ENCODE peak calls at places on chromosomes 3 and 15, in four cellular contexts. K is HepG2, D is K562, Y is GM12878. V is an unnamed sample.

GRCh38 chr15:37002041-37002689 is 98.2 kb downstream of the MEIS2 start:
- DNase-seq in K (no peak), D (peak), Y (no peak), V (no peak)

GRCh38 chr3:73405853-73406252 is 218.9 kb downstream of the PDZRN3 start:
- DNase-seq in K (no peak), D (no peak), Y (no peak), V (no peak)

GRCh38 chr15:34366271-34367043 is 539 bp downstream of the LPCAT4 start:
- DNase-seq in K (peak), D (peak), Y (no peak), V (peak)

GRCh38 chr3:23390446-23390845 is 187.3 kb downstream of the UBE2E2 start:
- DNase-seq in K (no peak), D (no peak), Y (no peak), V (no peak)

GRCh38 chr15:81940467-81941451 is 105.1 kb downstream of the MEX3B start:
- DNase-seq in K (no peak), D (peak), Y (no peak), V (no peak)

GRCh38 chr15:94306700-94307650 is 75.6 kb downstream of the MCTP2 start:
- DNase-seq in K (no peak), D (no peak), Y (peak), V (no peak)

GRCh38 chr3:98733055-98733777 is 29.9 kb upstream of the ST3GAL6 start:
- DNase-seq in K (peak), D (no peak), Y (no peak), V (peak)

GRCh38 chr3:48222616-48223513 is at the start of gene CAMP:
- DNase-seq in K (peak), D (peak), Y (peak), V (no peak)

GRCh38 chr3:126946387-126946786 is 36.5 kb upstream of the PLXNA1 start:
- DNase-seq in K (no peak), D (no peak), Y (no peak), V (no peak)

GRCh38 chr3:152458725-152459515 is 190.2 kb downstream of the MBNL1 start:
- DNase-seq in K (no peak), D (no peak), Y (no peak), V (no peak)

GRCh38 chr3:87920549-87920948 is 138.3 kb downstream of the CGGBP1 start:
- DNase-seq in K (no peak), D (no peak), Y (no peak), V (no peak)

GRCh38 chr15:89356634-89357298 is 22.1 kb upstream of the POLG start:
- DNase-seq in K (no peak), D (no peak), Y (no peak), V (no peak)

GRCh38 chr3:135226057-135226456 is 431.0 kb downstream of the EPHB1 start:
- DNase-seq in K (no peak), D (no peak), Y (peak), V (no peak)

GRCh38 chr15:66835558-66835878 is 133.5 kb downstream of the SMAD6 start:
- DNase-seq in K (no peak), D (no peak), Y (peak), V (no peak)

GRCh38 chr3:56421205-56421604 is 47.1 kb downstream of the ERC2 start:
- DNase-seq in K (no peak), D (no peak), Y (no peak), V (no peak)

GRCh38 chr3:168707900-168708299 is 612.2 kb upstream of the GOLIM4 start:
- DNase-seq in K (no peak), D (no peak), Y (no peak), V (no peak)

GRCh38 chr3:37816271-37816670 is 45.4 kb upstream of the CTDSPL start:
- DNase-seq in K (no peak), D (no peak), Y (no peak), V (no peak)

GRCh38 chr3:156553705-156554356 is 1.1 kb downstream of the SSR3 start:
- DNase-seq in K (peak), D (peak), Y (no peak), V (no peak)

GRCh38 chr15:62288361-62289017 is 123.4 kb upstream of the C2CD4B start:
- DNase-seq in K (no peak), D (no peak), Y (no peak), V (no peak)

GRCh38 chr3:109647985-109648384 is 310.6 kb upstream of the DPPA4 start:
- DNase-seq in K (no peak), D (no peak), Y (no peak), V (no peak)

GRCh38 chr3:109644332-109644731 is 307.0 kb upstream of the DPPA4 start:
- DNase-seq in K (no peak), D (no peak), Y (no peak), V (no peak)

GRCh38 chr3:109642042-109642441 is 304.7 kb upstream of the DPPA4 start:
- DNase-seq in K (no peak), D (no peak), Y (no peak), V (no peak)

GRCh38 chr3:109640146-109640652 is 302.9 kb upstream of the DPPA4 start:
- DNase-seq in K (no peak), D (no peak), Y (no peak), V (no peak)

GRCh38 chr3:109643590-109643989 is 306.2 kb upstream of the DPPA4 start:
- DNase-seq in K (peak), D (no peak), Y (no peak), V (no peak)
- TF ChIP-seq CREM in K (no peak), D (no peak), Y (no peak), V (no peak)

GRCh38 chr3:163039636-163040035 is 1543.0 kb downstream of the OTOL1 start:
- DNase-seq in K (no peak), D (no peak), Y (no peak), V (no peak)

GRCh38 chr3:163045945-163046344 is 1549.3 kb downstream of the OTOL1 start:
- DNase-seq in K (no peak), D (no peak), Y (no peak), V (no peak)

DNA sequence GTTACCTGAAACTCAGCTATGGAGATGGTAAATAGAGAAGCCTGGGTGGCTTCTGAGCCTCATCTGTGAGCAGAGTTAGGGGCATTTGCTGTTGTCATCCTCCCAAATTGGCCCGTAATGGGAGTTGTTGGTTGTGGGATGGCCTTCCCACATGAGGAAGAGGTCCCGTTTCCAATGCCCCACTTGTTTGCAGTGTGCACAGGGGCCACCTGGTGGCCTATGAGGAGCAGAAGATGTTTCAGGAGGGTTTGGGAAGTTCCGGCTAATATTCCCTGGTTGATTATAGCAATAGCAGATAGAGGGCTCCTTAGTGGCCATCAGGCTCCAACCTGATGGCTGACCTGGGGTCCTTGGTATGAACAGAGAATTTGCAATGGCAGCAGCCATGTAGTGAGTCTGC is 1546.5 kb downstream of the OTOL1 start:
- DNase-seq in K (peak), D (no peak), Y (no peak), V (peak)
- TF ChIP-seq ETV6 in K (no peak), D (no peak), Y (no peak), V (no peak)

DNA sequence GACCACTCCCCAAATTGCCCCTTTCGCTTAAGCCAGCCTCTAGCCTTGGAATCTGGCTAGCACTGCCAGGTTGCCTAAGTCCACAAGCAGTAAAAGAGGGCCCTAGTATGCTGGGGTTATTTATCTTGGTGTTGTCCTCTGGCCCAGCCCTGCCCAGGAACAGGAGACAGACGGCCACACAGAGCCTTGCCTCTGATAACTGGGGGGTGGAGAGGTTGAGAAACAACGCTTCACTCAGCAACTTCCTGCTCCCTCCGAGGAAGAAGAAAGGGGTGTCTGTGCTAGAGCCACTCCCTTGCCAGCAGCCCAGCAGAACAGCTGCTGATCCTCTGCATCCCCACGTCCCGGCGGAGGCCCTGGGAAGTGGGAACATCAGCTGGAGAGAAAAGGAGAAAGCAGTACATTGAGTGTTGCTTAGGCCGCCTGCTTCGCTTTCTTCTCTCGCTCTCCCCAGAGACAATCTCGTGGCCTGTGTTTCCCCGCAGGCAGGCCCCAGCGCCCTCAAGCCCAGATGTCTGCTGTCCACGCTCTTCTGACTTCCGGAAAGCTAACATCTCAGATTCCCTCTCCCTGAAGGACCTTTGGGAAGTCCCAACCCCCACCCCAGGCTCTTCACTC is 22.6 kb upstream of the C3orf70 start:
- DNase-seq in K (peak), D (peak), Y (peak), V (peak)
- TF ChIP-seq CREM in K (no peak), D (no peak), Y (peak), V (no peak)

DNA sequence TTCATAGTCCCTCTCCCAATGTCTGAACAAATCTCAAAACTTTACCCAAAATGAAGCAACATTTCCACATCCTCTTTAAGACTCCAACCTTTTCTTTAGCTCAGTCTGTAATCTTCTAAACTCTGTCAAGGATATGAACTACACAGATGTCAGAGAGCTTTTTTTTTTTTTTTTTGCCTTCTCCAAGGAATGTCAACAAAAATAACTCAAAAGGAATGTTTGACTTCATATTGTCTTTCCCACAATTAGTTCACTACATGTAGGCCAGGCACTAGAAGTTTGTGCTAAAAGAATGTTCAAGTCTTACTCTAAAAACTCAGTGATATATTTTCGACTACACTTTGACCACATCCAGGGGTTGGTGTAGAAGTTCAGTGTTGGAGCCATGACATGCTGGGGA is 37.1 kb downstream of the ADAMTS9 start:
- DNase-seq in K (no peak), D (no peak), Y (no peak), V (no peak)
- TF ChIP-seq ETV6 in K (no peak), D (no peak), Y (no peak), V (no peak)

GRCh38 chr3:12663936-12664908 is at the start of gene RAF1:
- DNase-seq in K (peak), D (peak), Y (peak), V (peak)

GRCh38 chr3:12661926-12662592 is 1.9 kb downstream of the RAF1 start:
- DNase-seq in K (no peak), D (no peak), Y (no peak), V (no peak)

GRCh38 chr3:12660196-12660595 is 3.7 kb downstream of the RAF1 start:
- DNase-seq in K (no peak), D (no peak), Y (no peak), V (no peak)

GRCh38 chr3:12663311-12663935 is 494 bp downstream of the RAF1 start:
- DNase-seq in K (no peak), D (no peak), Y (no peak), V (no peak)

GRCh38 chr3:12662593-12663310 is 1.2 kb downstream of the RAF1 start:
- DNase-seq in K (no peak), D (peak), Y (no peak), V (peak)
- TF ChIP-seq CREM in K (no peak), D (peak), Y (no peak), V (no peak)

GRCh38 chr3:192063570-192063969 is 602.6 kb downstream of the PYDC2 start:
- DNase-seq in K (no peak), D (no peak), Y (peak), V (peak)
- TF ChIP-seq ETV6 in K (no peak), D (no peak), Y (no peak), V (no peak)

GRCh38 chr3:108088697-108089096 is 2.1 kb downstream of the CD47 start:
- DNase-seq in K (no peak), D (no peak), Y (peak), V (no peak)

GRCh38 chr3:108085821-108086350 is 4.9 kb downstream of the CD47 start:
- DNase-seq in K (no peak), D (no peak), Y (no peak), V (no peak)

GRCh38 chr3:108089544-108089943 is 1.3 kb downstream of the CD47 start:
- DNase-seq in K (no peak), D (no peak), Y (no peak), V (no peak)

GRCh38 chr3:108088146-108088545 is 2.7 kb downstream of the CD47 start:
- DNase-seq in K (no peak), D (no peak), Y (no peak), V (no peak)

GRCh38 chr3:108086653-108087052 is 4.2 kb downstream of the CD47 start:
- DNase-seq in K (no peak), D (no peak), Y (no peak), V (no peak)
- TF ChIP-seq CREM in K (no peak), D (no peak), Y (no peak), V (no peak)

GRCh38 chr15:42021593-42021992 is 751 bp upstream of the PLA2G4E start:
- DNase-seq in K (no peak), D (no peak), Y (no peak), V (no peak)

GRCh38 chr15:42020713-42021273 is at the start of gene PLA2G4E:
- DNase-seq in K (no peak), D (no peak), Y (no peak), V (no peak)

GRCh38 chr15:42016971-42017370 is 3.9 kb downstream of the PLA2G4E start:
- DNase-seq in K (no peak), D (no peak), Y (no peak), V (no peak)

GRCh38 chr15:42014406-42014805 is 6.4 kb downstream of the PLA2G4E start:
- DNase-seq in K (no peak), D (no peak), Y (no peak), V (no peak)

GRCh38 chr15:42018306-42019224 is 2.3 kb downstream of the PLA2G4E start:
- DNase-seq in K (no peak), D (no peak), Y (no peak), V (no peak)
- TF ChIP-seq ETV6 in K (no peak), D (no peak), Y (no peak), V (no peak)

GRCh38 chr3:185200639-185201038 is 47.8 kb upstream of the C3orf70 start:
- DNase-seq in K (no peak), D (peak), Y (no peak), V (no peak)
- TF ChIP-seq CREM in K (no peak), D (no peak), Y (no peak), V (no peak)

DNA sequence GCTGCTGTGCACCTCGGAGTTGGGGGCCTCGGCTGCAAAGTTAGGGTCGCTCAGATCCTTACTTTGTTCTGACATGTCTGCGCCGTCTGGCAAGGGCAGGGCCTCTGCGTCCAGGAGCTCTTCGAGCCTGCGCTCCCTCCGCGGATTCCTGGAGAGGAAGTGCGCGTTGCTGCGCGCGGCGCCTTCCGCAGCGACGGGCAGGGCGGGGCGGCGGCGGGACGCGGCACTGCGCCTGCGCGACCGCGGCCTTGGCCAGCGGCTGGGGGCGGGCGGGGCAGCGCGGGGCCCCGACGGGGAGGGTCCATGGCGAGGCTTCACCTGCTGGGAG is at the start of gene NDN:
- DNase-seq in K (no peak), D (peak), Y (no peak), V (peak)
- TF ChIP-seq ETV6 in K (no peak), D (no peak), Y (no peak), V (no peak)

V was measured in WTC11.